ENCODE peak calls at places on chromosomes 1 and 21, in four cellular contexts. One of them, this sample, is unnamed.

GRCh38 chr1:30353637-30354036 is 369.7 kb downstream of the MATN1 start:
- DNase-seq in ACHN: no peak
- DNase-seq in left cardiac atrium: no peak
- DNase-seq in midbrain: no peak
- DNase-seq in this sample: no peak

GRCh38 chr21:22223385-22223784 is 1225.2 kb downstream of the NCAM2 start:
- DNase-seq in ACHN: no peak
- DNase-seq in midbrain: no peak
- DNase-seq in left cardiac atrium: no peak
- DNase-seq in this sample: no peak

GRCh38 chr1:234844479-234845031 is 234.6 kb upstream of the IRF2BP2 start:
- DNase-seq in midbrain: no peak
- DNase-seq in ACHN: no peak
- DNase-seq in left cardiac atrium: no peak
- DNase-seq in this sample: no peak

GRCh38 chr1:30778156-30778978 is 20.8 kb upstream of the LAPTM5 start:
- DNase-seq in left cardiac atrium: peak; percentile 76
- DNase-seq in ACHN: peak; percentile 93
- DNase-seq in midbrain: peak; percentile 35
- DNase-seq in this sample: peak; percentile 96

GRCh38 chr1:218380125-218380977 is 35.2 kb downstream of the TGFB2 start:
- DNase-seq in midbrain: no peak
- DNase-seq in ACHN: peak; percentile 98
- DNase-seq in left cardiac atrium: peak; percentile 30
- DNase-seq in this sample: no peak

GRCh38 chr1:156616463-156616862 is 2.8 kb upstream of the HAPLN2 start:
- DNase-seq in left cardiac atrium: peak; percentile 43
- DNase-seq in ACHN: no peak
- DNase-seq in midbrain: peak; percentile 84
- DNase-seq in this sample: no peak

GRCh38 chr1:200429221-200429751 is 19.4 kb upstream of the ZNF281 start:
- DNase-seq in left cardiac atrium: no peak
- DNase-seq in midbrain: no peak
- DNase-seq in ACHN: peak; percentile 57
- DNase-seq in this sample: no peak

GRCh38 chr1:86018311-86018923 is 138.2 kb downstream of the COL24A1 start:
- DNase-seq in left cardiac atrium: no peak
- DNase-seq in ACHN: peak; percentile 47
- DNase-seq in midbrain: peak; percentile 48
- DNase-seq in this sample: peak; percentile 35

GRCh38 chr1:229689273-229689672 is 63.2 kb downstream of the URB2 start:
- DNase-seq in ACHN: no peak
- DNase-seq in left cardiac atrium: no peak
- DNase-seq in midbrain: no peak
- DNase-seq in this sample: no peak

GRCh38 chr1:212482006-212482351 is 49.3 kb downstream of the NENF start:
- DNase-seq in ACHN: peak; percentile 19
- DNase-seq in midbrain: no peak
- DNase-seq in left cardiac atrium: no peak
- DNase-seq in this sample: no peak

GRCh38 chr1:234737915-234738314 is 127.9 kb upstream of the IRF2BP2 start:
- DNase-seq in ACHN: no peak
- DNase-seq in left cardiac atrium: no peak
- DNase-seq in midbrain: peak; percentile 27
- DNase-seq in this sample: peak; percentile 72

GRCh38 chr21:42406201-42406601 is 2.5 kb downstream of the UBASH3A start:
- DNase-seq in left cardiac atrium: no peak
- DNase-seq in ACHN: no peak
- DNase-seq in midbrain: no peak
- DNase-seq in this sample: no peak

GRCh38 chr1:15656464-15656863 is 27.7 kb upstream of the PLEKHM2 start:
- DNase-seq in left cardiac atrium: no peak
- DNase-seq in ACHN: no peak
- DNase-seq in midbrain: no peak
- DNase-seq in this sample: no peak

GRCh38 chr21:15209224-15209623 is 144.4 kb upstream of the NRIP1 start:
- DNase-seq in left cardiac atrium: no peak
- DNase-seq in midbrain: no peak
- DNase-seq in ACHN: no peak
- DNase-seq in this sample: no peak

GRCh38 chr1:55060133-55060999 is 21.0 kb downstream of the PCSK9 start:
- DNase-seq in midbrain: no peak
- DNase-seq in left cardiac atrium: no peak
- DNase-seq in ACHN: no peak
- DNase-seq in this sample: peak; percentile 62

GRCh38 chr1:154471304-154471703 is 30.7 kb upstream of the TDRD10 start:
- DNase-seq in left cardiac atrium: no peak
- DNase-seq in ACHN: no peak
- DNase-seq in midbrain: no peak
- DNase-seq in this sample: no peak